ENCODE peak calls at places on chromosomes 13 and 19, in four cellular contexts. V is breast epithelium, D is right lobe of liver, N is upper lobe of left lung. Q is an unnamed sample.

GRCh38 chr13:27408074-27408473 is 16.3 kb upstream of the GTF3A start:
- DNase-seq in N (no peak), D (no peak), V (no peak), Q (no peak)

GRCh38 chr19:18660051-18660910 is 23.2 kb upstream of the CRTC1 start:
- DNase-seq in N (peak; percentile 50), D (no peak), V (no peak), Q (no peak)

GRCh38 chr13:35994131-35994966 is 136.8 kb downstream of the DCLK1 start:
- DNase-seq in V (no peak), N (no peak), D (no peak), Q (no peak)

GRCh38 chr13:99415014-99415650 is 86.1 kb upstream of the TM9SF2 start:
- DNase-seq in N (peak; percentile 44), V (no peak), D (no peak), Q (no peak)

GRCh38 chr19:17805427-17805826 is 10.5 kb downstream of the B3GNT3 start:
- DNase-seq in V (no peak), N (no peak), D (no peak), Q (no peak)

GRCh38 chr13:23986619-23987018 is 89.3 kb upstream of the C1QTNF9B start:
- DNase-seq in V (no peak), N (no peak), D (no peak), Q (no peak)

GRCh38 chr13:71727036-71727435 is 140.0 kb downstream of the DACH1 start:
- DNase-seq in V (no peak), N (no peak), D (no peak), Q (no peak)

GRCh38 chr13:30881191-30881651 is 24.9 kb upstream of the MEDAG start:
- DNase-seq in N (no peak), D (no peak), V (no peak), Q (no peak)

GRCh38 chr13:65540064-65540635 is 1690.0 kb downstream of the PCDH9 start:
- DNase-seq in V (no peak), D (no peak), N (no peak), Q (no peak)

GRCh38 chr19:49387936-49388372 is at the start of gene KASH5:
- DNase-seq in V (peak; percentile 75), N (peak; percentile 83), D (peak; percentile 84), Q (peak; percentile 95)

GRCh38 chr19:46728693-46729339 is 11.9 kb upstream of the PRKD2 start:
- DNase-seq in N (peak; percentile 81), D (peak; percentile 83), V (no peak), Q (peak; percentile 97)

GRCh38 chr13:96672016-96672415 is 322.3 kb downstream of the OXGR1 start:
- DNase-seq in N (no peak), D (no peak), V (no peak), Q (no peak)

GRCh38 chr19:19451429-19452240 is 46.2 kb downstream of the GATAD2A start:
- DNase-seq in D (no peak), V (no peak), N (peak; percentile 72), Q (no peak)

GRCh38 chr19:39731685-39732084 is 6.1 kb downstream of the CLC start:
- DNase-seq in V (no peak), D (no peak), N (no peak), Q (no peak)

GRCh38 chr19:3062165-3063105 is at the start of gene TLE5:
- DNase-seq in N (peak; percentile 63), V (no peak), D (peak; percentile 76), Q (peak; percentile 94)

GRCh38 chr19:1240925-1241324 is 626 bp upstream of the ATP5F1D start:
- DNase-seq in V (no peak), N (no peak), D (no peak), Q (no peak)

GRCh38 chr19:55115446-55116065 is 1.9 kb downstream of the PPP1R12C start:
- DNase-seq in N (no peak), V (no peak), D (no peak), Q (no peak)

GRCh38 chr13:84645196-84646071 is 763.2 kb upstream of the SLITRK1 start:
- DNase-seq in N (no peak), V (no peak), D (no peak), Q (no peak)

DNA sequence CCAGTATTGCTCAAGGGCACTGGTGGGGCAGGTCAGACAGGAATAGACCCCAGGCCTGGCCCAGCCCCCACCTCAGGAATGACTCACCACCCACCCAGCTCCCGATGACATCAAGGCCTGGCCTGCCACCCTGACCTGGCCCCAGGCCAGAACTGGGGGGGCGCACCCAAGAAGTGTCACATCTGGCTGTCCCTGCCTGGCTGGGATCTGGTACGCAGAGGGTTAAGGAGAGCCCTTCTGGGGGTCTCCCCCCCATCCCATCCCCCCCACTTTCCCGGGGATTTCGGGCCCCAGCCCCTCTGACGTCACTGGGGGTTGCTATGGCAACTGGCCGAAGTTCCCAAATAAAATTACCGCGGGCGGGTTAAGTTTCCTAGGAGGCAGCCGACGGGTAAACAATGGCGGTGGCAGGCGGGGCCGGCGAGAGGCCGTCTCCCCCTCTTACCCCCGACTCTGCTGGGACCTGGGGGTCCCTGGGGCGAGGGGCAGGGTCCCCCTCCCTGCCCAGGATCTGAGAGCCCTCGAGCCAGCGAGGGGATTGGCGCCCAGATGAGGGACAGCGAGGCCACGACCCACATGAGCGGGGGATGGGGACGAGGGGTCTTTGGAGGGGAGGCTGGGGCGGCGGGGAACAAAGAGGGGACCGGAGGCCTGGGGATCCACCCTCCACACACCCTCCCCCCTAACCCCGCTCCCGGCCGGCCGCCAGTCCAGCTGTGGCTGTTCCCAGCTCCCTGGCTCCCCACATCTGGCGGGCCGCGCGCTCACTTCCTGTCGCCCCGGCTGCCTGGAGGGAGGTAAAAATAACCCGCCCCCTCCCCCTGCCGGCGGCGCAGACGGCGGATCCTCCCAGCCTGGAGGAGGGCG is 29.7 kb upstream of the NANOS3 start:
- DNase-seq in V (peak; percentile 94), D (peak; percentile 90), N (peak; percentile 93), Q (peak; percentile 95)
- TF ChIP-seq POLR2A in V (peak; percentile 69), D (peak; percentile 75), N (peak; percentile 93), Q (no peak)

DNA sequence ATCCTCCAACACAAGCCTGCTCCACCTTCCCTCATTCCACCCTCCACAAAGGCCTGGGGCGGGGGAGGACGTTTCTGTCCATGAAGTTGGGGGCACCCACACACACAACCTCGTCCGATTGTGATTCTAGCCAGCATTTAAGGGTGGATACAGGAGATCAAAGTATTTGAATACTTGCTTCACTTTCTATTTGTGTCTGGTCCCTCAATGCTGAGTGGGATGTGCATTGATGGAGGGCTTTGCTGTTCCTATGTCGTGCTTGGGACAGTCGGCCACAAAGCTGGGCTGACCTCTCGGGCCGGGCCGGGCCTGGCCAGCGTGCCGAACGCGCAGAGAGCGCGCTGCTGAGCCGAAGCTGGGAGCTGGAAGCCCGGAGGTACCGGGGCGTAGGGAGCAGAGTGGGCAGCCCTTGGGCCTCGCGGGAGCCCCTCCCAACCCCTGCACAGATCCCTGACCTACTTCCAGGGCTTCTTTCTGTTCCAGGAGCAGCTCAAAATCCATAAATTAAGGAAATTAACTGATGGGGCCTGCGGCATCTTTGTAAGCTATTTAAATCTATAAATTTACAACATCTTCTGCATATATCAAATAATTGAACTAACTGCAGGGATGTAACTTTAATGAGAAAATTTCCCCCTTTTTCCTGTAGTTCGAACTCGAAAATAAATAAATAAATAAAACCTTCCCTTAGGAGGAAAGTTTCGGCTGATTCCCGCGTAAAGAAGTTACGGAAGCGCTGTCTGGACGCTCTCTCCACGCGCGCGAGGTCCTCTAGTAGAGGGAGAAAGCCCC is 1.9 kb upstream of the KCTD15 start:
- DNase-seq in V (no peak), N (no peak), D (peak; percentile 40), Q (no peak)
- H3K4me3 ChIP-seq in V (peak overlapping the region; percentile 86), N (peak overlapping the region; percentile 3), D (peak overlapping the region; percentile 78), Q (peak overlapping the region; percentile 75)

GRCh38 chr19:15813916-15814315 is 1.5 kb downstream of the OR10H1 start:
- DNase-seq in D (no peak), N (no peak), V (no peak), Q (no peak)
- TF ChIP-seq POLR2A in D (no peak), N (no peak), V (no peak), Q (no peak)

DNA sequence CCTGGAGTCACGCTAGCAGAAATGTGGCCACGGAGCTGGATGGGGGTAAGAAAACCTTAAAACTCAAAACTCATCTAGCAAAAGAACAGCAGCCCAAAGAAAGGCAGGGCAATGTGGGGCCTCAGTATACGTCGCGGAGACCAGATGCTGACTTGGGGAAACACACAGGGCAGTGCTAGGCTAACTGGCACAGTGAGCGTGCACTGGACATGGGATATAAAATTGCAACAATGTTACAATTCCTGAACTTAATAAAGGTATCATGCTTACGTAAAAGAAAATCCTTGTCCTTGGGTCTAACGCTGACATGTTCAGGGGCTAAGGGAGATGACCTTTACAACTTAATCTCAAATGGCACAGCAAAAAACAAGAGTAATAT is 40.5 kb downstream of the COL4A1 start:
- DNase-seq in V (no peak), N (no peak), D (no peak), Q (no peak)
- H3K4me3 ChIP-seq in V (peak overlapping the region; percentile 23), N (no peak overlapping the region), D (no peak overlapping the region), Q (no peak overlapping the region)

GRCh38 chr13:91349992-91350911 is 2.8 kb downstream of the MIR17HG start:
- DNase-seq in V (no peak), N (no peak), D (no peak), Q (no peak)

GRCh38 chr13:91347212-91347995 is at the start of gene MIR17HG:
- DNase-seq in V (peak; percentile 84), N (peak; percentile 92), D (peak; percentile 94), Q (peak; percentile 96)

GRCh38 chr13:91346848-91347211 is 657 bp upstream of the MIR17HG start:
- DNase-seq in N (no peak), V (no peak), D (peak; percentile 26), Q (peak; percentile 73)

GRCh38 chr13:91347996-91348905 is 764 bp downstream of the MIR17HG start:
- DNase-seq in N (peak; percentile 31), D (peak; percentile 67), V (peak; percentile 31), Q (peak; percentile 94)

DNA sequence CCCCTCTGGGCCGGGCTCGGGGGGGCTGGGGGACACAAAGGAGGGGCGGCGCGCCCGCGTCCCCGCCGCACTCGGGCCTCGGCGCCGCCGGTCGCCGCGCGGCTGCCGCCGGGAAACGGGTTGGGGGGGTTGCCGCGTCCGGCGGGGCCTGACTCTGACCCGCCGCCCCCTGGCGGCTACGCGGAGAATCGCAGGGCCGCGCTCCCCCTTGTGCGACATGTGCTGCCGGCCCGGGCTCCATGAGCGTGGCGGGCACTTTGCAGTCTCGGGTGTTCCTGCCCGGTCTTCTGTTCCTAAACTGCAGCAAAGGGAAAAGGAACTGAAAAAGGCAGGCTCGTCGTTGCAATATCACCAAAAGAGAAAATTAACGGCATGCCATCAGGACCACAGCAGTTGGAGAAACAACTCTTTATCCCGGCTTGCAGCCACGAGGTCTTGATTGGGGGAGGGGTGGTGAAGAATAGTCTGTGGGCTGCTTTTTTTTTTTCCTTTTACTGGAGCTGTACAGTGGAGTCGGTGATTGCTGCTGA is 1.5 kb downstream of the MIR17HG start:
- DNase-seq in N (peak; percentile 94), D (peak; percentile 93), V (peak; percentile 83), Q (peak; percentile 99)
- TF ChIP-seq POLR2A in N (peak; percentile 53), D (peak; percentile 65), V (no peak), Q (no peak)

GRCh38 chr19:41864374-41864773 is 4.3 kb downstream of the RPS19 start:
- DNase-seq in D (no peak), V (no peak), N (no peak), Q (no peak)
- H3K4me3 ChIP-seq in D (no peak overlapping the region), V (no peak overlapping the region), N (no peak overlapping the region), Q (no peak overlapping the region)

Q was measured in spleen.